ENCODE peak calls at places on chromosomes 16 and 17, in seven cellular contexts. C is A549; E is psoas muscle; S is breast epithelium; D is CD4-positive, alpha-beta T cell; L is choroid plexus epithelial cell; X is fibroblast of the aortic adventitia. B is an unnamed sample.

GRCh38 chr17:59342681-59343127 is 11.2 kb downstream of the YPEL2 start:
- DNase-seq in E (no peak), L (no peak), D (no peak), S (no peak), C (no peak), X (no peak), B (no peak)

GRCh38 chr16:74888227-74888862 is 96.6 kb downstream of the WDR59 start:
- DNase-seq in X (no peak), S (no peak), L (no peak), D (no peak), C (no peak), E (no peak), B (no peak)

GRCh38 chr16:89700649-89701424 is 668 bp downstream of the SPATA2L start:
- DNase-seq in C (peak), S (peak), E (peak), L (peak), X (no peak), D (peak), B (no peak)

GRCh38 chr17:75183999-75184884 is 1.5 kb upstream of the SUMO2 start:
- DNase-seq in X (no peak), S (no peak), C (no peak), L (no peak), E (no peak), D (no peak), B (no peak)

GRCh38 chr16:85519540-85520231 is 93.4 kb upstream of the GSE1 start:
- DNase-seq in L (no peak), S (no peak), X (no peak), D (no peak), E (no peak), C (no peak), B (no peak)

GRCh38 chr17:83173180-83173996 is 94.0 kb downstream of the METRNL start:
- DNase-seq in E (no peak), C (no peak), D (no peak), X (no peak), L (no peak), S (peak), B (no peak)

GRCh38 chr17:31415004-31415454 is 23.6 kb downstream of the RAB11FIP4 start:
- DNase-seq in X (no peak), L (no peak), E (no peak), C (no peak), S (no peak), D (no peak), B (no peak)

GRCh38 chr17:48043171-48043570 is 5.0 kb upstream of the NFE2L1 start:
- DNase-seq in E (no peak), S (no peak), C (no peak), L (no peak), D (no peak), X (no peak), B (no peak)

GRCh38 chr16:85633438-85633743 is 20.3 kb downstream of the GSE1 start:
- DNase-seq in D (no peak), S (no peak), X (no peak), L (no peak), C (no peak), E (no peak), B (no peak)

GRCh38 chr17:61641084-61641483 is 50.1 kb upstream of the NACA2 start:
- DNase-seq in E (no peak), S (no peak), D (no peak), X (no peak), L (no peak), C (no peak), B (no peak)

GRCh38 chr17:58755577-58756245 is at the start of gene PPM1E:
- DNase-seq in D (peak), X (peak), E (peak), L (peak), S (no peak), C (peak), B (peak)

GRCh38 chr17:9224485-9224884 is 203.2 kb downstream of the NTN1 start:
- DNase-seq in D (no peak), C (no peak), S (no peak), E (no peak), X (no peak), L (no peak), B (no peak)

GRCh38 chr16:83137326-83137770 is 510.6 kb downstream of the CDH13 start:
- DNase-seq in D (no peak), X (peak), S (no peak), C (no peak), L (peak), E (no peak), B (no peak)

GRCh38 chr16:728890-729744 is 2.2 kb downstream of the HAGHL start:
- DNase-seq in S (no peak), L (no peak), D (no peak), E (peak), C (no peak), X (no peak), B (no peak)

GRCh38 chr16:729768-730665 is 3.1 kb downstream of the HAGHL start:
- DNase-seq in D (no peak), E (peak), S (no peak), X (no peak), C (no peak), L (no peak), B (no peak)

GRCh38 chr16:732332-732731 is 5.4 kb downstream of the HAGHL start:
- DNase-seq in C (no peak), L (no peak), S (no peak), E (no peak), X (no peak), D (no peak), B (no peak)

GRCh38 chr16:732936-733335 is 6.0 kb downstream of the HAGHL start:
- DNase-seq in D (no peak), S (no peak), L (no peak), C (no peak), X (no peak), E (no peak), B (no peak)

GRCh38 chr16:730666-731509 is 4.0 kb downstream of the HAGHL start:
- DNase-seq in D (no peak), C (no peak), E (no peak), X (no peak), L (no peak), S (no peak), B (no peak)
- TF ChIP-seq CTCF in D (no peak), C (no peak), E (no peak), X (no peak), L (no peak), S (no peak), B (no peak)

DNA sequence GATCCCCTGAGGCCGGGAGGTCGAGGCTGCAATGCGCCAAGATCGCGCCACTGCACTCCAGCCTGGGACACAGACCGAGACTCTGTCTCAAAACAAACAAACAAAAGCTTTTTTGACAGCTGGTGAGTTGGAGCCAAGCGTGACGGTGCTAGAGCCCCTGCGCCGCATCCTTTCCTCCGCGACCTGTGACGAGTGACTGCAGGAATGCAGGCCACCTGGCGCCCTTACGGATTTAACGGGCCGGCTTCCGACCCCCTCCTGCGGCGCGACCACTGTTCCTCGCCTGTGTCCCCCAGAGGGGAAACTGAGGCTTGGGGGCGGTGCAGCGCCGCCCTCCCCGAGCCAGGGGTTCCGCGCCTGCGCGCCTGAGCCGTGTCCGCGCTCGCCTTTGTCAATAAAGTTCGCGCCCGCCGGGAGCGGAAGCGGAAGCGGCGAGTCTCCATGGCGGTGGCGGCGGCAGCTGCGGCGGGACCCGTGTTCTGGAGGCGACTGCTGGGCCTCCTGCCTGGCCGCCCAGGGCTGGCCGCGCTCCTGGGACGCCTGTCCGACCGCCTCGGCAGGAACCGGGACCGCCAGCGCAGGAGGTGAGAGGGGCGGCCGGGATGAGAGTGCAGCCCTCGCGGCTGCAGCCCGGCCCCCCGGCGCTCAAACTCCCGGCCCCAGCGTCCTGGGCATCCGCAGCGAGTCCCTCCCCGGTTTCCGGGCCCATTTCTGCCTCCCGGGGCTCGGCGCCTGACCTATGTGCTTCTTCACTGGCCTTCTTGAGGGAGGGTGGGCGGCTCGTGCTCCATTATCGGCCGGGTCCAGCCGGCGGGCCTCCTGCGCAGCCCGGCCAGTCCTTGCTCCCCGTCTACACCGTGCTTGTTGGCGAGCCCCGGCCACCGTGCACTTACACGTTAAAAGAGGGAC is at the start of gene PGS1:
- DNase-seq in E (peak), D (peak), S (peak), X (peak), L (peak), C (peak), B (no peak)
- TF ChIP-seq CTCF in E (no peak), D (no peak), S (no peak), X (no peak), L (no peak), C (no peak), B (no peak)

GRCh38 chr17:6560496-6560895 is 4.1 kb upstream of the PITPNM3 start:
- DNase-seq in L (no peak), E (no peak), C (no peak), S (no peak), X (no peak), D (no peak), B (no peak)
- TF ChIP-seq CTCF in L (no peak), E (no peak), C (no peak), S (no peak), X (no peak), D (no peak), B (no peak)

GRCh38 chr17:795721-796120 is 13.6 kb downstream of the MRM3 start:
- DNase-seq in D (no peak), X (no peak), C (no peak), E (peak), L (no peak), S (no peak), B (no peak)

GRCh38 chr17:796609-797008 is 14.5 kb downstream of the MRM3 start:
- DNase-seq in X (no peak), S (no peak), E (peak), D (no peak), C (no peak), L (no peak), B (no peak)

GRCh38 chr17:795276-795675 is 13.1 kb downstream of the MRM3 start:
- DNase-seq in S (no peak), D (no peak), C (no peak), L (no peak), E (peak), X (no peak), B (no peak)

GRCh38 chr17:797236-797635 is 15.1 kb downstream of the MRM3 start:
- DNase-seq in C (no peak), D (no peak), E (peak), L (no peak), S (no peak), X (no peak), B (no peak)

DNA sequence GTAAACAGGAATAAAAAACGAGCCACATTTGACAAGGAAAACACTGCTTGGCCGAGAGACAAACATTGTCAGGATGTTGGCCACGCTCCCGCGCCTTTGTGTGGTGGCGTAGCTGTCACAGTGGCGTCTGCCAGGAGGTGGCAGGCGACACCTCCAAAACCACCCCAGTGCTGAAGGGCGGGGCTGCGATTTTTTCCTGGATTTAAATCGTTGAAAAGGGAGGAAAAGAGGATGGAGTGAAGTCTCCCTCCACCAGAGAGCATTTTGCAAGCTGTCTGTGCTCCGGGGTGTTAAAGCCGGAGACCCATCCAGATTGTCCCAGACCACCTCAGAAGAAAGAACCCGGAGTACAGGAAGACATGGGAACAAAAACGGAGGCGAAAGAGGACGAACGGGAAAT is 12.7 kb downstream of the MRM3 start:
- DNase-seq in D (peak), S (peak), X (peak), C (peak), E (peak), L (peak), B (peak)
- TF ChIP-seq CTCF in D (peak), S (peak), X (peak), C (peak), E (peak), L (peak), B (peak)

GRCh38 chr17:6044261-6044660 is 25.9 kb upstream of the WSCD1 start:
- DNase-seq in D (no peak), S (no peak), L (no peak), X (no peak), E (no peak), C (no peak), B (no peak)

GRCh38 chr17:6043405-6043804 is 26.8 kb upstream of the WSCD1 start:
- DNase-seq in S (no peak), E (no peak), D (no peak), L (no peak), X (no peak), C (no peak), B (no peak)

GRCh38 chr17:6047966-6048365 is 22.2 kb upstream of the WSCD1 start:
- DNase-seq in C (no peak), L (no peak), D (no peak), X (no peak), S (no peak), E (no peak), B (no peak)

GRCh38 chr17:6046431-6046830 is 23.7 kb upstream of the WSCD1 start:
- DNase-seq in X (no peak), S (no peak), C (no peak), E (no peak), D (no peak), L (no peak), B (no peak)

DNA sequence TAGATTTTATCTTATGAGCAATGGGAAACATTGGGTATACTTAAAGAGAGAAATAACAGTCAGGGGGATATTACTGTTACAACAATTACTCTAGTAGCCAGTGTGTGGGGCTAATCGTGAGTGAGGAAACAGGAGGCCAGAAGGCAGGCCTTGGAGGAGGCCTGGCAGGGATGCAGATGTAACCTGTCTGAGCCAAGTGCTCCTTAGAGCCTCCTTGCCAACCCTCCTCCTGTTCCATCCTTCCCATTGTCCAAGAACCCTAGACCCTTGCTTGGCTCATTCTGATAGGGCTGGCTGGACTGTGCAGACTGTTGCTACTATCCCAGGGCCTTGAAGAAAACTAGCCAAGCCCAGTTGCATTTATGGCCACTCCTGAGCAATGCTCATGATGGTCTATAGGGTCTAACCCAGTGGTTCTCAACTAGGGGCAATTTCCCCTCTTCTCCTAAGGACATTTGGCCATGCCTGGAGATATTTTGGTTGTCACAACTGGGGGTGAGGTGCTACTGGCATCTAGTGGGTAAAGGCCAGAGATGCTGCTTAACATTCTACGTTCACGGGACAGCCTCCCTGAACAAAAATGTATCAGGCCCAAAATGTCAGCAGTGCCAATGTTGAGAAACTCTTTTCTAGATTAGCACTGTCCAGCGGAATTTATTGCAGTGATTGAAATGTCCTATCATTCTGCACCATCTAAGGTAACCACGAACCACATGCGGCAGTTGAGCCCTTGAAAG is 24.4 kb upstream of the WSCD1 start:
- DNase-seq in C (no peak), X (no peak), L (no peak), S (no peak), E (no peak), D (no peak), B (no peak)
- TF ChIP-seq CTCF in C (no peak), X (no peak), L (peak), S (no peak), E (no peak), D (no peak), B (no peak)

GRCh38 chr16:78705694-78706093 is 606.2 kb downstream of the WWOX start:
- DNase-seq in D (no peak), C (peak), S (no peak), L (peak), E (no peak), X (no peak), B (no peak)
- TF ChIP-seq CTCF in D (peak), C (no peak), S (no peak), L (peak), E (peak), X (no peak), B (peak)

B was measured in mesothelial cell of epicardium.